ENCODE peak calls at places on chromosomes 12 and 14, in ten cellular contexts. S is activated CD8-positive, alpha-beta T cell treated with anti-CD3 and anti-CD28 coated beads for 36 hours; D is astrocyte; A is CD8-positive, alpha-beta T cell; O is transverse colon; I is colonic mucosa; W is tibial artery; P is IMR-90; H is heart right ventricle; F is activated B cell treated with CpG ODN at 0.5 μM for 24 hours. X is an unnamed sample.

GRCh38 chr12:122459211-122459610 is 36.7 kb upstream of the CLIP1 start:
- DNase-seq in S (no peak), D (no peak), A (no peak), O (no peak), I (no peak), W (peak), P (no peak), H (no peak), F (no peak), X (no peak)

GRCh38 chr12:52238916-52239649 is 6.0 kb downstream of the KRT7 start:
- DNase-seq in S (no peak), D (no peak), A (no peak), O (no peak), I (no peak), W (no peak), P (no peak), H (no peak), F (no peak), X (no peak)

GRCh38 chr14:33931439-33931838 is 19.4 kb downstream of the EGLN3 start:
- DNase-seq in S (no peak), D (no peak), A (no peak), O (no peak), I (no peak), W (no peak), P (no peak), H (no peak), F (no peak), X (no peak)

GRCh38 chr12:71661977-71662522 is 1.6 kb downstream of the ZFC3H1 start:
- DNase-seq in S (no peak), D (peak), A (no peak), O (no peak), I (no peak), W (no peak), P (peak), H (no peak), F (no peak), X (no peak)

GRCh38 chr12:127539499-127539898 is 727.5 kb upstream of the TMEM132C start:
- DNase-seq in S (no peak), D (no peak), A (no peak), O (no peak), I (no peak), W (no peak), P (no peak), H (no peak), F (no peak), X (no peak)

GRCh38 chr14:101716077-101716950 is 45.2 kb upstream of the PPP2R5C start:
- DNase-seq in S (no peak), D (no peak), A (no peak), O (no peak), I (peak), W (peak), P (no peak), H (no peak), F (no peak), X (no peak)

GRCh38 chr12:52139579-52140062 is 52.2 kb downstream of the KRT80 start:
- DNase-seq in S (peak), D (no peak), A (no peak), O (peak), I (peak), W (no peak), P (peak), H (no peak), F (no peak), X (no peak)

GRCh38 chr12:130394906-130395305 is 57.2 kb downstream of the PIWIL1 start:
- DNase-seq in S (no peak), D (no peak), A (no peak), O (no peak), I (no peak), W (no peak), P (no peak), H (no peak), F (no peak), X (no peak)

GRCh38 chr14:54435500-54435981 is 5.6 kb downstream of the CNIH1 start:
- DNase-seq in S (peak), D (peak), A (no peak), O (no peak), I (no peak), W (no peak), P (peak), H (no peak), F (no peak), X (no peak)

GRCh38 chr14:56247495-56248087 is 129.4 kb downstream of the PELI2 start:
- DNase-seq in S (no peak), D (peak), A (no peak), O (no peak), I (no peak), W (no peak), P (peak), H (no peak), F (no peak), X (no peak)

GRCh38 chr12:27807063-27807703 is 27.1 kb upstream of the MANSC4 start:
- DNase-seq in S (peak), D (no peak), A (no peak), O (no peak), I (no peak), W (no peak), P (no peak), H (no peak), F (no peak), X (no peak)

GRCh38 chr12:6200266-6201198 is at the start of gene CD9:
- DNase-seq in S (peak), D (no peak), A (no peak), O (peak), I (peak), W (peak), P (no peak), H (peak), F (peak), X (no peak)

GRCh38 chr12:54296393-54297121 is 4.3 kb downstream of the NFE2 start:
- DNase-seq in S (no peak), D (no peak), A (no peak), O (no peak), I (no peak), W (no peak), P (no peak), H (no peak), F (no peak), X (no peak)

GRCh38 chr12:114625294-114625851 is 58.6 kb downstream of the TBX3 start:
- DNase-seq in S (peak), D (peak), A (no peak), O (peak), I (peak), W (no peak), P (peak), H (no peak), F (no peak), X (no peak)

GRCh38 chr12:113676117-113676516 is 204.4 kb upstream of the LHX5 start:
- DNase-seq in S (no peak), D (no peak), A (no peak), O (no peak), I (no peak), W (no peak), P (no peak), H (no peak), F (no peak), X (no peak)

GRCh38 chr12:19288603-19289244 is 150.6 kb upstream of the AEBP2 start:
- DNase-seq in S (no peak), D (peak), A (no peak), O (no peak), I (no peak), W (no peak), P (peak), H (no peak), F (no peak), X (no peak)

GRCh38 chr14:58598028-58598850 is 39.5 kb upstream of the DACT1 start:
- DNase-seq in S (peak), D (no peak), A (no peak), O (no peak), I (no peak), W (no peak), P (peak), H (no peak), F (no peak), X (no peak)

GRCh38 chr14:30243805-30244204 is 315.2 kb upstream of the G2E3 start:
- DNase-seq in S (no peak), D (peak), A (no peak), O (no peak), I (no peak), W (no peak), P (peak), H (no peak), F (no peak), X (no peak)

GRCh38 chr14:52829527-52829926 is 38.1 kb upstream of the GNPNAT1 start:
- DNase-seq in S (no peak), D (no peak), A (no peak), O (no peak), I (no peak), W (no peak), P (no peak), H (no peak), F (no peak), X (no peak)

GRCh38 chr12:123591702-123592481 is 7.5 kb downstream of the TMED2 start:
- DNase-seq in S (no peak), D (peak), A (no peak), O (no peak), I (no peak), W (no peak), P (peak), H (no peak), F (no peak), X (no peak)

GRCh38 chr14:68607852-68608232 is 185.0 kb downstream of the ZFP36L1 start:
- DNase-seq in S (no peak), D (no peak), A (no peak), O (no peak), I (no peak), W (peak), P (no peak), H (no peak), F (no peak), X (no peak)

GRCh38 chr14:63766616-63767015 is 38.8 kb upstream of the SGPP1 start:
- DNase-seq in S (no peak), D (no peak), A (no peak), O (no peak), I (no peak), W (no peak), P (no peak), H (no peak), F (no peak), X (no peak)

GRCh38 chr14:34113051-34113511 is 162.2 kb upstream of the EGLN3 start:
- DNase-seq in S (no peak), D (peak), A (no peak), O (no peak), I (no peak), W (no peak), P (peak), H (no peak), F (no peak), X (no peak)

GRCh38 chr14:91425720-91426032 is 8.1 kb upstream of the CCDC88C start:
- DNase-seq in S (no peak), D (no peak), A (no peak), O (no peak), I (no peak), W (no peak), P (no peak), H (no peak), F (no peak), X (no peak)

GRCh38 chr14:21860172-21860571 is 186.6 kb upstream of the OR4E1 start:
- DNase-seq in S (peak), D (no peak), A (no peak), O (no peak), I (no peak), W (no peak), P (no peak), H (no peak), F (no peak), X (no peak)
- TF ChIP-seq CTCF in S (peak), D (no peak), A (no peak), O (no peak), I (peak), W (no peak), P (peak), H (peak), F (no peak), X (peak)

GRCh38 chr12:111482464-111482863 is 76.7 kb downstream of the SH2B3 start:
- DNase-seq in S (no peak), D (no peak), A (no peak), O (no peak), I (no peak), W (no peak), P (no peak), H (no peak), F (no peak), X (no peak)
- TF ChIP-seq CTCF in S (no peak), D (no peak), A (peak), O (no peak), I (no peak), W (no peak), P (peak), H (peak), F (no peak), X (no peak)

DNA sequence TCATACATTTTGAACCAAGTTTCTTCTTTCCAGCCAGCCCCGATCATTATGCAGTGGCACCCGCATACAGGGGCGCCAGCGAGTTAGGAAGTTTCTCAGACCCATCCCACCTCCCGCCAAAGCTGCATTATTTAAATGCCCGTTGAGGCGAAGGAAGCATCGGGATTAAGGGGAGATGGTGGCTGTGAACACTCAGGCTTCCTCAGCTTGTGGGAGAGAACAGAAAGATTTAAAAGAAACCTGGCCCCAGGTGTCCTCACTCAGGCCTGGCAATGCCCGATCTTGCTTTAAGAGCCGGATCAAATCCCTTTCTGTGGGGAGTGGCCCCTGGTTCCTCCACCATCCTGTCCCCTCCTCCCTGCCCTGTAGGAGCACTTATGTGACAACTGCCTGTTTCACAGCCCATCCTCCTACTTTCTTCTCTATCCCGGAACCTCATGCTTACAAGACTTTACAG is 1108.7 kb downstream of the BCL11B start:
- DNase-seq in S (no peak), D (no peak), A (no peak), O (no peak), I (no peak), W (no peak), P (no peak), H (no peak), F (no peak), X (no peak)
- TF ChIP-seq CTCF in S (no peak), D (no peak), A (no peak), O (no peak), I (no peak), W (no peak), P (no peak), H (no peak), F (no peak), X (no peak)

GRCh38 chr12:112011685-112012084 is 1.3 kb downstream of the TMEM116 start:
- DNase-seq in S (no peak), D (no peak), A (no peak), O (no peak), I (no peak), W (no peak), P (no peak), H (no peak), F (no peak), X (no peak)

GRCh38 chr12:112013601-112014402 is 576 bp downstream of the ERP29 start:
- DNase-seq in S (peak), D (peak), A (no peak), O (peak), I (peak), W (peak), P (peak), H (peak), F (peak), X (peak)

GRCh38 chr12:112010415-112011344 is 2.3 kb downstream of the TMEM116 start:
- DNase-seq in S (no peak), D (no peak), A (no peak), O (no peak), I (no peak), W (no peak), P (no peak), H (no peak), F (no peak), X (no peak)

GRCh38 chr12:112015938-112016337 is 2.7 kb downstream of the ERP29 start:
- DNase-seq in S (no peak), D (no peak), A (no peak), O (no peak), I (no peak), W (no peak), P (no peak), H (no peak), F (no peak), X (no peak)

DNA sequence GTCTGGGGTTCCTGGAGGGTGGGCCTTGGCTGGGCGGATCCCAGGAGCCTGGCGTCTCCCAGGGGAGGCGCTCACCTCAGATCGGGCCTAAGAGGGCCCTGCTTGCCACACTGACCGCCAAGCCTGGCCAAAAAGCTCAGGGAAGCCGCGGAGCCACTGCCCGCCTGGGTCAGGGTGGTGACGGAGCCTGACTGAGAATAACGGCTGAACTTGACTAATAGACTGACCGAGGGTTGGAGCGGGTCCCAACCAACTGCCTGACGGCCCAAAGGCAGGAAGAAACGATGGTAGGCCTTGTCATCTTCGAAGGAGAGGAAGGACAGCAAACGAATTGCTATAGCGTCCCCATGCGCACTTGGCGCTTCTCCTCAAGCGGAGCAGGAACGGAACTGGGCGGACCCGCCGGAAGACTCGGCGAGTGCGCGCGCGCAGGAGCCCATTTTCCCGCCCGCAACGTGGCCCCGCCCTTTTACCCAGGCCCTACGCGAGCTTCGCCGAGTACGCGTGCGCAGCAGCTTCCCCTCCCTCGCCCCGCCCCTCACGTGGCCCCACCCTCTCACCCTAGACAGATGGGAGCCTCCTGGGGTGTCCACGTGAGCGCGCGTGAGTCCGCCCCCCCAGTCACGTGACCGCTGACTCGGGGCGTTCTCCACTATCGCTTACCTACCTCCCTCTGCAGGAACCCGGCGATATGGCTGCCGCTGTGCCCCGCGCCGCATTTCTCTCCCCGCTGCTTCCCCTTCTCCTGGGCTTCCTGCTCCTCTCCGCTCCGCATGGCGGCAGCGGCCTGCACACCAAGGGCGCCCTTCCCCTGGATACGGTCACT is at the start of the genes ERP29 and TMEM116:
- DNase-seq in S (peak), D (peak), A (peak), O (peak), I (peak), W (peak), P (peak), H (peak), F (peak), X (peak)
- TF ChIP-seq CTCF in S (peak), D (peak), A (peak), O (peak), I (peak), W (peak), P (peak), H (peak), F (no peak), X (peak)

DNA sequence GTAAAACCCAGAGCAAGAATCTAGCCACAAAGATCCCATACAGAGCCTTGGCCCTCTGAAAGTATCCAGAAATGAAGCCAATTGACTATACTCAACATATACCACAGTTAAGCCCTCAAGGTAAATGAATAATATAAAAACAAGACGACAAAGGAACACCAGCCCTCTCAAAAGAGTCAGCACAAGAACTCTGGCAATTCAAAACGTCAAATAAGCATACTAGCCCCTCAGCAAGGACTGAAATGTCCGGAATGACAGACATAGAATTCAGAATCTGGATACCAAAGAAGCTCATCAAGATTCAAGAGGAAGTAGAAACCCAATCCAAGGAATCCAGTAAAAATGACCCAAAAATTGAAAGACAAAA is 49.9 kb downstream of the GTF2A1 start:
- DNase-seq in S (no peak), D (no peak), A (no peak), O (no peak), I (no peak), W (no peak), P (no peak), H (no peak), F (no peak), X (no peak)
- TF ChIP-seq CTCF in S (peak), D (no peak), A (no peak), O (no peak), I (no peak), W (no peak), P (no peak), H (no peak), F (no peak), X (peak)

GRCh38 chr14:67423424-67423823 is 11.5 kb upstream of the PLEK2 start:
- DNase-seq in S (no peak), D (no peak), A (no peak), O (no peak), I (no peak), W (no peak), P (no peak), H (no peak), F (no peak), X (no peak)

GRCh38 chr14:67421356-67422224 is 9.6 kb upstream of the PLEK2 start:
- DNase-seq in S (no peak), D (no peak), A (no peak), O (no peak), I (no peak), W (no peak), P (no peak), H (no peak), F (no peak), X (no peak)

GRCh38 chr14:67418368-67419174 is 6.6 kb upstream of the PLEK2 start:
- DNase-seq in S (no peak), D (no peak), A (no peak), O (peak), I (peak), W (no peak), P (peak), H (no peak), F (no peak), X (no peak)

GRCh38 chr14:67417633-67418032 is 5.7 kb upstream of the PLEK2 start:
- DNase-seq in S (no peak), D (no peak), A (no peak), O (no peak), I (no peak), W (no peak), P (peak), H (no peak), F (no peak), X (no peak)

GRCh38 chr14:67420102-67420739 is 8.3 kb upstream of the PLEK2 start:
- DNase-seq in S (peak), D (no peak), A (no peak), O (peak), I (peak), W (no peak), P (no peak), H (peak), F (no peak), X (no peak)
- TF ChIP-seq CTCF in S (peak), D (peak), A (peak), O (peak), I (peak), W (no peak), P (peak), H (peak), F (no peak), X (peak)

GRCh38 chr14:86055512-86055911 is 525.6 kb downstream of the FLRT2 start:
- DNase-seq in S (no peak), D (no peak), A (no peak), O (no peak), I (no peak), W (no peak), P (peak), H (no peak), F (no peak), X (no peak)
- TF ChIP-seq CTCF in S (no peak), D (no peak), A (no peak), O (no peak), I (no peak), W (no peak), P (peak), H (no peak), F (no peak), X (no peak)